ENCODE peak calls at places on chromosomes 4 and X, in six cellular contexts. Z is brain microvascular endothelial cell, O is suprapubic skin, B is WERI-Rb-1, S is aorta, H is thoracic aorta. L is an unnamed sample. For H3K36me3, the result is how much of the 10 kb centered on the place peaks cover.

GRCh38 chr4:55469979-55470378 is 74.2 kb downstream of the TMEM165 start:
- DNase-seq in B (no peak), S (no peak), O (no peak), H (no peak), Z (no peak), L (no peak)

GRCh38 chrX:68693481-68694410 is 46.3 kb downstream of the STARD8 start:
- DNase-seq in S (peak), Z (no peak), B (peak), O (peak), H (peak), L (peak)

GRCh38 chrX:154748712-154749339 is 2.1 kb downstream of the GAB3 start:
- DNase-seq in S (no peak), H (no peak), B (peak), Z (peak), O (no peak), L (peak)

GRCh38 chrX:112636288-112636687 is 43.5 kb downstream of the LHFPL1 start:
- DNase-seq in Z (no peak), O (no peak), B (no peak), S (no peak), H (no peak), L (no peak)

GRCh38 chrX:78019586-78020483 is 50.4 kb upstream of the PGAM4 start:
- DNase-seq in H (no peak), B (no peak), S (no peak), O (no peak), Z (no peak), L (no peak)

GRCh38 chr4:163398238-163398637 is 54.5 kb downstream of the NPY5R start:
- DNase-seq in O (no peak), S (no peak), Z (no peak), H (no peak), B (no peak), L (no peak)

GRCh38 chrX:65536291-65536690 is 1.7 kb upstream of the LAS1L start:
- DNase-seq in O (no peak), Z (no peak), S (no peak), H (no peak), B (no peak), L (no peak)

GRCh38 chr4:186676531-186677158 is 47.0 kb downstream of the FAT1 start:
- DNase-seq in S (no peak), Z (peak), B (no peak), O (no peak), H (no peak), L (no peak)

GRCh38 chr4:124262211-124263179 is 450.0 kb downstream of the ANKRD50 start:
- DNase-seq in H (peak), Z (peak), S (no peak), O (no peak), B (peak), L (peak)

GRCh38 chrX:22968494-22968893 is 31.3 kb upstream of the DDX53 start:
- DNase-seq in H (no peak), S (no peak), B (no peak), O (no peak), Z (no peak), L (no peak)

GRCh38 chrX:22974616-22975015 is 25.1 kb upstream of the DDX53 start:
- DNase-seq in S (no peak), B (no peak), H (no peak), Z (no peak), O (no peak), L (no peak)

GRCh38 chrX:22970861-22971260 is 28.9 kb upstream of the DDX53 start:
- DNase-seq in O (no peak), H (no peak), Z (no peak), S (no peak), B (no peak), L (no peak)

GRCh38 chrX:22969416-22969815 is 30.3 kb upstream of the DDX53 start:
- DNase-seq in H (no peak), B (no peak), S (no peak), Z (peak), O (no peak), L (no peak)
- H3K27ac ChIP-seq in H (no peak), B (no peak), S (no peak), Z (peak), O (no peak), L (no peak)

GRCh38 chrX:12805333-12805732 is 14.1 kb downstream of the PRPS2 start:
- DNase-seq in Z (no peak), H (no peak), B (no peak), O (no peak), S (no peak), L (no peak)
- H3K36me3 ChIP-seq in Z (under half), H (under half), B (under half), O (under half), S (under half), L (under half)

DNA sequence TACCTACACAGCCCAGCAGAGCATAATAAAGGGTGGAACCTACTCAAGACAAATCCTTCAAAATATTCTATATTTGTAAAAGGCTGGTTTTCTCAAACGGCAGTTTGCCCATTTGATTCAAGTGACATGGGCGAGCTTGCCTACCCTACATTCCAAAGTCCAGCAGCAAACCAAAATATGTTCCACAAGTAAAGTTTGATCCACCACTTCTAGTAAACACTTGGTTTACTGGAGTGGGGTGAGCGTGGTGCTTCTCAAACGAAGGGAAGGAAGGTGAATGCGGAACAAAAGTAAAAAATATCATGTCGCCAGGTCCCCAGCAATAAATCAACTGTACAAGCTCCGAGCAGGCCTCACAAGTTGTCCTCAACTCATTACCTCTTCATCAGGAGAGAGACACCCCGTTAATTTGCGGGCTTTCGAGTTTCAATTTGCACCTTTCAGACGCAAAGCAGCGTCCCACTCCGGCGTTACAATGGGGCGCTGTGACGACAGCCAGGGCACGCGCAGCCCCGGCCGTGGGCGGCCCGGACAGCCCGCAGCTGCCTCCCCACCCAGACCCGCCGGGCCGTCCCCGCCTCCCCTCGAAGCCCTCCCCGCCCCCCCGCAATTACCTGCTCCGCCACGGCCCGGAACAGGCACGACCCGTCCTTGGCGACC is 1.1 kb downstream of the OTUD4 start:
- DNase-seq in B (peak), H (no peak), O (peak), S (peak), Z (peak), L (peak)
- H3K4me3 ChIP-seq in B (peak), H (peak), O (peak), S (peak), Z (peak), L (peak)

GRCh38 chr4:41660350-41660749 is 88.2 kb downstream of the PHOX2B start:
- DNase-seq in S (no peak), Z (no peak), O (no peak), H (no peak), B (no peak), L (no peak)
- H3K27ac ChIP-seq in S (no peak), Z (no peak), O (no peak), H (no peak), B (no peak), L (no peak)

DNA sequence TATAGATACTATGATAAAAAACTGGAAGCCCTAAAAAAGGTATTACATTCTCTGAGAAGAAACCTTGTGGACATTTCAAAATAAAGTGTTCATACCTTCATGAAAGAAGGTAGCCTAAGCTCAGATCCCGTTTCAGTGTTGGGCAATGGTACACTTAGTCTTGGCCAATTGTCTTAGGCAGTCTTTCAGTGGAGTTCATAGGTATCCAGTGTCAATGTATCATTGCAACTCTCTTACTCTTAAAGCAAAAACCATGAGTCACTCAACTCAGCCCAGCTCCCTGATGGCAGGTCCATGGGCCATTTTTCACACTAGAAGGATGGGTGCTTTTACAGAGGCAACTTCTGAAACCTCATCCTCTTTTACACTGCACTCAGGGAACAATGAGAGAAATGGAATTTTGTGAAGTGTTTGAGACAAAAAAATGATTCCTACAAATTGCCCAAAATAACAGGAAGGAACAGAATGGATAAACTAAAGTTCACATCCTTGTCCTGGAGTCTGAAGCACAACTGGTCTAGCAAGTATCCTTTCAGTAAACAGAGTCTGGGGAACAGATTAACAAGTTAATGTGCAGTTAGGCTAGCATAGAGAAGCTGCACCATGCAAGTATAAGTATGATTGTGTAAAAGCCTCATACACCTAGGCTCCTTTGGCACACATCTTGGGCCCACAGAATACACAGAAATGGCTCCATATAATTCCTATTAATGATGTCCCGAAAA is 7.0 kb upstream of the ZNF827 start:
- DNase-seq in O (no peak), S (no peak), B (no peak), H (no peak), Z (no peak), L (no peak)
- H3K36me3 ChIP-seq in O (under half), S (under half), B (under half), H (under half), Z (under half), L (under half)

GRCh38 chr4:119025916-119026661 is 109.5 kb upstream of the MYOZ2 start:
- DNase-seq in S (no peak), O (no peak), Z (peak), H (no peak), B (no peak), L (no peak)

GRCh38 chr4:119028296-119028695 is 107.3 kb upstream of the MYOZ2 start:
- DNase-seq in H (no peak), O (no peak), S (no peak), Z (no peak), B (no peak), L (no peak)

GRCh38 chr4:119029847-119030535 is 105.6 kb upstream of the MYOZ2 start:
- DNase-seq in B (no peak), Z (no peak), H (no peak), O (no peak), S (peak), L (no peak)

GRCh38 chr4:119026662-119027444 is 108.8 kb upstream of the MYOZ2 start:
- DNase-seq in S (peak), H (no peak), B (no peak), O (no peak), Z (no peak), L (peak)

GRCh38 chr4:119027815-119028214 is 107.8 kb upstream of the MYOZ2 start:
- DNase-seq in O (no peak), H (no peak), Z (no peak), B (no peak), S (no peak), L (no peak)
- H3K4me3 ChIP-seq in O (peak), H (peak), Z (no peak), B (no peak), S (no peak), L (no peak)

DNA sequence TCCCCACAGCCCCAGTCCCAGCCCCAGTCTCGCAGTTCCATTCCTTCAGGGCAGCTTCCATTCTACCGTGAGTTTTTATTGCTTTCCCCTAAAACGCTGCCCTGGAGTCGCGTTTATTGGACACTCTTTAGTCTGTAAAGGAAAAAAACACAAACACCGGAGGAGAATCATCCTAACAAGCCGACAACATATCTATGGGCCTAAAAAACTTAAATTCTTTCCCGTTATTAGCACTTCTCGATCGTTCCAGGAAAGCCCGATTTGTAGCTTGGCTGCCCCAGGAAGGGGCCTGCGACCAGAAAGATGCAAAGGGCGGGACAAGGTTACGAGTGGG is 178.5 kb downstream of the CBR4 start:
- DNase-seq in H (no peak), S (no peak), Z (no peak), B (no peak), O (no peak), L (no peak)
- H3K27ac ChIP-seq in H (peak), S (peak), Z (peak), B (peak), O (peak), L (no peak)

L was measured in endodermal cell.